ENCODE peak calls at places on chromosomes 1 and 21, in eight cellular contexts. Z is left ventricle myocardium inferior, R is HL-60, I is lower lobe of right lung, F is MM.1S, E is breast epithelium, Q is prostate gland, D is esophagus muscularis mucosa. T is an unnamed sample.

GRCh38 chr21:45826733-45827692 is 154.6 kb upstream of the COL6A1 start:
- DNase-seq in D (peak), E (no peak), R (no peak), F (no peak), Z (no peak), I (no peak), Q (no peak), T (no peak)

GRCh38 chr1:207822124-207822601 is 70.3 kb downstream of the CD46 start:
- DNase-seq in Z (no peak), R (no peak), F (peak), D (no peak), I (no peak), E (no peak), Q (no peak), T (peak)

GRCh38 chr1:58721247-58721820 is 21.5 kb upstream of the MYSM1 start:
- DNase-seq in D (peak), Q (no peak), I (no peak), R (no peak), E (peak), F (no peak), Z (no peak), T (no peak)

GRCh38 chr1:91883470-91883869 is 2.5 kb downstream of the TGFBR3 start:
- DNase-seq in E (no peak), D (no peak), Z (no peak), I (no peak), Q (no peak), F (peak), R (no peak), T (no peak)

GRCh38 chr1:52614671-52615070 is 12.5 kb downstream of the GPX7 start:
- DNase-seq in R (no peak), E (no peak), Z (no peak), F (no peak), D (no peak), I (no peak), Q (no peak), T (no peak)

GRCh38 chr1:203273206-203273868 is 32.0 kb upstream of the BTG2 start:
- DNase-seq in Q (peak), D (peak), Z (peak), F (peak), R (peak), I (peak), E (peak), T (peak)

GRCh38 chr1:247332901-247333361 is 1.3 kb upstream of the ZNF496 start:
- DNase-seq in F (no peak), Z (no peak), E (peak), D (no peak), I (peak), Q (peak), R (no peak), T (peak)

GRCh38 chr1:113074237-113074636 is 1.2 kb downstream of the LRIG2 start:
- DNase-seq in D (no peak), I (no peak), R (no peak), E (no peak), Q (no peak), Z (no peak), F (no peak), T (no peak)

GRCh38 chr21:25963186-25963585 is 207.4 kb downstream of the APP start:
- DNase-seq in D (no peak), Q (peak), R (no peak), Z (no peak), E (no peak), F (no peak), I (no peak), T (no peak)

GRCh38 chr1:50369830-50370229 is 53.4 kb downstream of the DMRTA2 start:
- DNase-seq in R (no peak), Z (no peak), Q (no peak), F (no peak), I (no peak), D (no peak), E (no peak), T (no peak)

GRCh38 chr1:76944942-76945341 is 77.7 kb downstream of the ST6GALNAC5 start:
- DNase-seq in I (no peak), R (no peak), Z (no peak), F (no peak), D (no peak), Q (no peak), E (no peak), T (no peak)

GRCh38 chr21:33402011-33402979 is 918 bp upstream of the IFNGR2 start:
- DNase-seq in F (no peak), E (peak), R (peak), I (peak), Q (peak), D (peak), Z (peak), T (peak)

GRCh38 chr1:179785025-179785424 is 41.9 kb downstream of the FAM163A start:
- DNase-seq in I (no peak), D (no peak), F (no peak), Q (no peak), Z (no peak), R (no peak), E (no peak), T (no peak)

GRCh38 chr1:205370780-205371179 is 14.1 kb upstream of the KLHDC8A start:
- DNase-seq in I (no peak), F (no peak), D (no peak), Q (no peak), E (no peak), Z (no peak), R (no peak), T (no peak)

GRCh38 chr1:112317140-112317539 is 78.9 kb upstream of the CTTNBP2NL start:
- DNase-seq in E (no peak), D (no peak), R (no peak), F (no peak), Q (no peak), I (no peak), Z (no peak), T (no peak)

GRCh38 chr1:108082006-108082405 is 117.0 kb upstream of the VAV3 start:
- DNase-seq in R (no peak), Z (no peak), F (no peak), Q (no peak), E (peak), D (no peak), I (no peak), T (no peak)

GRCh38 chr1:232682248-232682647 is 52.3 kb upstream of the SIPA1L2 start:
- DNase-seq in F (no peak), Z (no peak), Q (no peak), R (no peak), E (no peak), I (no peak), D (no peak), T (no peak)

GRCh38 chr1:60055336-60055735 is 18.2 kb downstream of the C1orf87 start:
- DNase-seq in D (no peak), Z (no peak), R (no peak), E (no peak), Q (no peak), I (no peak), F (no peak), T (no peak)

GRCh38 chr1:11057477-11057876 is 2.3 kb downstream of the SRM start:
- DNase-seq in Q (no peak), I (no peak), F (no peak), Z (no peak), E (no peak), R (no peak), D (no peak), T (no peak)

GRCh38 chr1:84724128-84724860 is 34.0 kb upstream of the SSX2IP start:
- DNase-seq in Q (no peak), F (no peak), I (peak), Z (no peak), D (no peak), R (no peak), E (no peak), T (no peak)

GRCh38 chr1:231390071-231390470 is 32.0 kb downstream of the EGLN1 start:
- DNase-seq in E (no peak), R (no peak), Z (no peak), F (no peak), I (no peak), Q (no peak), D (no peak), T (no peak)

GRCh38 chr1:29711582-29712274 is 475.4 kb downstream of the PTPRU start:
- DNase-seq in D (no peak), R (no peak), I (no peak), E (no peak), F (no peak), Z (no peak), Q (no peak), T (no peak)

GRCh38 chr1:169601096-169601881 is 15.0 kb upstream of the F5 start:
- DNase-seq in E (no peak), Z (no peak), I (no peak), F (peak), Q (no peak), R (no peak), D (peak), T (no peak)

GRCh38 chr1:181936768-181937581 is 124.5 kb downstream of the ZNF648 start:
- DNase-seq in R (peak), E (peak), D (no peak), Z (no peak), I (peak), F (peak), Q (peak), T (peak)

GRCh38 chr1:181137217-181137743 is 48.8 kb downstream of the IER5 start:
- DNase-seq in I (no peak), Z (no peak), F (no peak), R (no peak), Q (no peak), E (no peak), D (no peak), T (no peak)

GRCh38 chr1:211947396-211948295 is 87.7 kb downstream of the INTS7 start:
- DNase-seq in I (no peak), R (no peak), Q (no peak), E (no peak), F (no peak), D (no peak), Z (no peak), T (no peak)

GRCh38 chr1:33819913-33820311 is 44.0 kb upstream of the HMGB4 start:
- DNase-seq in E (no peak), Z (no peak), F (no peak), R (no peak), I (no peak), D (peak), Q (no peak), T (no peak)

GRCh38 chr1:156691665-156692408 is 13.5 kb downstream of the CRABP2 start:
- DNase-seq in D (no peak), R (peak), Z (no peak), F (no peak), I (no peak), E (no peak), Q (no peak), T (no peak)

GRCh38 chr1:10939654-10940450 is 72.6 kb upstream of the TARDBP start:
- DNase-seq in F (peak), D (no peak), E (no peak), Z (no peak), I (no peak), R (no peak), Q (no peak), T (no peak)

GRCh38 chr1:221670081-221670480 is 71.8 kb downstream of the DUSP10 start:
- DNase-seq in D (no peak), E (no peak), I (no peak), R (no peak), Q (no peak), Z (no peak), F (no peak), T (no peak)

GRCh38 chr1:110630770-110631663 is 24.9 kb upstream of the KCNA2 start:
- DNase-seq in F (peak), E (peak), Q (peak), Z (peak), I (peak), D (peak), R (peak), T (peak)

GRCh38 chr1:159591981-159592380 is 4.4 kb downstream of the APCS start:
- DNase-seq in I (no peak), R (no peak), Z (no peak), E (no peak), D (no peak), F (no peak), Q (no peak), T (no peak)

GRCh38 chr1:209621741-209622655 is 30.2 kb downstream of the LAMB3 start:
- DNase-seq in Q (no peak), D (no peak), F (no peak), I (no peak), E (no peak), R (no peak), Z (no peak), T (no peak)

GRCh38 chr1:151620286-151620685 is 8.4 kb downstream of the SNX27 start:
- DNase-seq in I (no peak), R (peak), Z (no peak), Q (no peak), D (no peak), F (peak), E (no peak), T (no peak)

GRCh38 chr21:37208056-37208705 is 59.0 kb downstream of the VPS26C start:
- DNase-seq in F (peak), I (peak), D (no peak), Q (peak), R (peak), Z (peak), E (peak), T (peak)

GRCh38 chr1:155167166-155168104 is 5.7 kb downstream of the KRTCAP2 start:
- DNase-seq in D (peak), Z (peak), I (peak), R (peak), F (peak), E (peak), Q (peak), T (peak)
- TF ChIP-seq CTCF in D (peak), Z (peak), I (peak), R (peak), F (peak), E (peak), Q (peak), T (peak)

DNA sequence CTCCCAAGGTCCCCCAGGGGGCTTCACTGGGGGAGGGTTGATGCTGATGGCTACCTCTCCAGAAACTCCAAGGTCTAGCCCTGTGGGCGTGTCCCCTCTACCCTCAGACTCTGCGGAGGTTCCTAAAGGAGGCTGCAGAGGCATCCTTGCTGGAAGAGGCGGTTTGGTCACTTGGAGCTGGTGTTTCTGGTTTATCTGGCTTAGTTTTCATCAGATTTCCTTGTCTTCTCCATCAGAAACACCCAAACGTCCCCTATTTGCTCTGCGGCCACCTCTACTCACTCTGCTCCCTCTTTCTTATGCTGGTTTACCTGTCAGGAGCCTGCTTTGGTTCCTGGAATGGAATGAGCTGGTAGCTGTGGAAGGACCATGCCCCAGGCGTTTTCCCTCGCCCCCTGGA is 2.5 kb downstream of the PKP1 start:
- DNase-seq in R (no peak), E (no peak), Q (no peak), F (no peak), Z (no peak), I (no peak), D (no peak), T (no peak)
- H3K27ac ChIP-seq in R (no peak), E (peak), Q (peak), F (no peak), Z (no peak), I (no peak), D (no peak), T (no peak)

GRCh38 chr1:115069626-115070308 is 19.5 kb downstream of the TSPAN2 start:
- DNase-seq in D (no peak), I (no peak), Q (no peak), R (no peak), F (no peak), Z (no peak), E (no peak), T (no peak)

GRCh38 chr1:115069186-115069585 is 20.1 kb downstream of the TSPAN2 start:
- DNase-seq in D (no peak), Q (no peak), Z (no peak), E (peak), I (no peak), F (no peak), R (no peak), T (no peak)

GRCh38 chr1:115067460-115067859 is 21.8 kb downstream of the TSPAN2 start:
- DNase-seq in R (no peak), D (no peak), Z (no peak), F (no peak), E (no peak), Q (peak), I (no peak), T (no peak)

GRCh38 chr1:115070993-115071661 is 18.2 kb downstream of the TSPAN2 start:
- DNase-seq in Z (no peak), F (no peak), Q (no peak), E (no peak), D (no peak), I (no peak), R (no peak), T (no peak)

GRCh38 chr1:115068780-115069179 is 20.5 kb downstream of the TSPAN2 start:
- DNase-seq in F (no peak), Q (peak), E (peak), I (no peak), Z (no peak), D (no peak), R (no peak), T (peak)
- H3K4me3 ChIP-seq in F (no peak), Q (no peak), E (no peak), I (no peak), Z (no peak), D (no peak), R (no peak), T (no peak)

GRCh38 chr1:3564921-3565831 is 46.1 kb downstream of the MEGF6 start:
- DNase-seq in Z (no peak), D (no peak), I (no peak), Q (no peak), F (peak), E (no peak), R (no peak), T (no peak)
- TF ChIP-seq CTCF in Z (peak), D (peak), I (peak), Q (peak), F (peak), E (peak), R (peak), T (peak)

DNA sequence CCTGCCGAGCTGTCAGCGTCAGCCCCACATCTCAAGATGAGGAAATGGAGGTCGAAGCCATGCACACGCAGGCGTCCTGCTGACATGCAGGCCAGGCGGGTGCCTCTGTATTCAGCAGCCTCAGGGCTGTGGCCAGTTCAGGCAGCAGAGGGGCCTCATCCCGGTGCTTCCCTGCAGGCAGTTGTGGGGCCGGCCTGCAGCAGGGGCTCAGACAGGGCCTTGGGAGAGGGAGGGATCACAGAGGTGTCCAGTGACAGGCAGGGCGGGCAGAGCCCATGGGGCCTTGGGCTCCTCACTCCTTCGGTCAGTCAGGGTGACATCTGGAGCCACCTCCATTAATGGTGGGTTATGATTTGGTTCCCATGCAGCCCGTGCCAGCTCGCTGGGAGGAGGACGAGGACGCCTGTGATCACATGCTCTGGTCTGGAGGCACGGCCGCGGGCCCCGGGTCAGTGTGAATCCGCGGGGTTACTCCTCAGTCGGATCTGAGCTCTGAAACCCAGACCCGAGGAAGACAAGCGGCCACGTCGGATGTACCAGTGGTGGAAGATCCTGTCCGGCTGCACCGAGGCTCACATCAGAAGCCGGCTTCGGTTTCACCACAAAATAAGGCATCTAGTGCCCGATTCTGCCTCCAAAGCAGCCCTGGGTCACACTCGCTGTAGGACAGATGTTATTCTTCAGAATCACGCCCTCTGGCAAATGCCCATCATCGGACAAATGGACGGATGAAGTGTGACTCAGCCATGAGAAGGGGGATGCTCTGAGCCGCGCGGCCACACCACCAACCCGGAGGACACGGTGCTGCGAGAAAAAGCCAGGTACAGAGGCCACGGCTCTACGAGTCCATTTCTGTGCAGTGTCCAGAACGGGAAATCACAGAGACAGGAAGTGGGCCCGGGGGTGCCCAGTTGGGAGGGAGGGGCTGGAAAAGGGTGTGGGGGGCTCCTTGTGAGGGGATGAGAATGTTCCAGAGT is 33.4 kb downstream of the KRTAP10-1 start:
- DNase-seq in Z (no peak), I (peak), E (no peak), D (no peak), Q (no peak), F (no peak), R (no peak), T (peak)
- H3K27ac ChIP-seq in Z (no peak), I (no peak), E (no peak), D (no peak), Q (no peak), F (no peak), R (no peak), T (no peak)

GRCh38 chr1:16230744-16231143 is 6.2 kb downstream of the CPLANE2 start:
- DNase-seq in R (no peak), I (peak), E (no peak), D (no peak), Q (no peak), F (no peak), Z (no peak), T (no peak)

GRCh38 chr1:16224472-16224871 is 12.0 kb upstream of the ARHGEF19 start:
- DNase-seq in E (no peak), D (no peak), Z (no peak), F (no peak), Q (no peak), R (no peak), I (no peak), T (no peak)

GRCh38 chr1:16226129-16226494 is 10.9 kb downstream of the CPLANE2 start:
- DNase-seq in R (no peak), Z (no peak), I (no peak), Q (no peak), F (no peak), D (no peak), E (no peak), T (no peak)

GRCh38 chr1:16229976-16230740 is 6.8 kb downstream of the CPLANE2 start:
- DNase-seq in Z (no peak), Q (no peak), I (peak), D (no peak), R (no peak), E (no peak), F (no peak), T (peak)

DNA sequence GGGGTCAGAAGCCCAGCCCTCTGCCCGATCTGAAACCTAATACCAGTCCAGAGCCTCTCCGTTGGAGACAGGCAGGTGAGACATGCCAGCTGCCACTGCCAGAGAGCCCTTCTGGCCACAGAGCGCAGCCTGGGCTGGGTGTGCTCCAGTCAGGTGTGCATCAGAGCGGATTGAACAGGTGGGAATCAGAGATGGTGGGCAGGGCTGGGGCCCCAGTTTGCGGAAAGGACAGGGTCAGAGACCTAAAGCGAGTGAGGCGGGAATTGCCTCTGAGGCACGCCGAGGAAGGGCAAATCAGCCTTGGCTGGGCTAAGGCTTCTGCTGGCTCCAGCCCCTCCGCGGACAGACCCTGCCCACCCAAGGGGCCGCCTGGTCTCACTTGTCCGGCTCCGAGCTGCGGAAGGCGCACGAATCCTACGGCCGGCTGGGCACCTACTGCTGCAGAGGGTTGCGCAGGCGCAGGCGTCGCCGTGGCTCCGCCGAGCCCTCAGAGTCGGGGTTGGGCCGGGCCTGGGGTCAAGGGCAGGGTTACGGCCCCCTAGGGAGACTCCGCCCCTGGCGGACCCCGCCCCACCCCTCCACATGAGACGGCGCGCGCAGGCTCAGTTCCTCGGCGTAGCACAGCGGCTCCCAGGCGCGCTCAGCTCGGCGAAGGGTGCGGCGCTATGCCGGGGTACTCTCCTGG is 10.3 kb downstream of the CPLANE2 start:
- DNase-seq in I (peak), D (no peak), R (no peak), Z (peak), E (no peak), Q (no peak), F (no peak), T (peak)
- H3K4me3 ChIP-seq in I (peak), D (peak), R (no peak), Z (peak), E (peak), Q (no peak), F (no peak), T (no peak)

GRCh38 chr1:31501505-31501904 is 74.8 kb upstream of the TINAGL1 start:
- DNase-seq in E (no peak), Q (no peak), I (no peak), F (no peak), Z (no peak), D (no peak), R (no peak), T (no peak)
- TF ChIP-seq CTCF in E (no peak), Q (no peak), I (no peak), F (no peak), Z (no peak), D (no peak), R (no peak), T (no peak)

T was measured in pancreas.